ENCODE peak calls at places on chromosome 4, in four cellular contexts. One of them, this sample, is unnamed.
A peak's percentile ranks its signal among the peaks of the same experiment; 100 is the strongest.

GRCh38 chr4:155179216-155179615 is 29.2 kb upstream of the NPY2R start:
- DNase-seq in GM23338: no peak
- DNase-seq in neural progenitor cell: no peak
- DNase-seq in MM.1S: no peak
- DNase-seq in this sample: peak; percentile 83

GRCh38 chr4:124053872-124054538 is 657.4 kb downstream of the SPRY1 start:
- DNase-seq in GM23338: no peak
- DNase-seq in neural progenitor cell: no peak
- DNase-seq in MM.1S: no peak
- DNase-seq in this sample: no peak

GRCh38 chr4:56907009-56907408 is 691 bp upstream of the REST start:
- DNase-seq in GM23338: peak; percentile 48
- DNase-seq in neural progenitor cell: peak; percentile 32
- DNase-seq in MM.1S: no peak
- DNase-seq in this sample: no peak

GRCh38 chr4:8928074-8928473 is 56.4 kb upstream of the HMX1 start:
- DNase-seq in GM23338: no peak
- DNase-seq in neural progenitor cell: no peak
- DNase-seq in MM.1S: no peak
- DNase-seq in this sample: no peak

GRCh38 chr4:140346136-140346535 is 27.3 kb upstream of the SCOC start:
- DNase-seq in GM23338: peak; percentile 21
- DNase-seq in neural progenitor cell: no peak
- DNase-seq in MM.1S: no peak
- DNase-seq in this sample: no peak

GRCh38 chr4:174873931-174874330 is 44.2 kb upstream of the ADAM29 start:
- DNase-seq in GM23338: peak; percentile 71
- DNase-seq in neural progenitor cell: peak; percentile 41
- DNase-seq in MM.1S: peak; percentile 31
- DNase-seq in this sample: peak; percentile 63

GRCh38 chr4:3407171-3407771 is 34.5 kb upstream of the HGFAC start:
- DNase-seq in GM23338: no peak
- DNase-seq in neural progenitor cell: no peak
- DNase-seq in MM.1S: no peak
- DNase-seq in this sample: no peak

GRCh38 chr4:106869551-106869950 is 166.6 kb downstream of the DKK2 start:
- DNase-seq in GM23338: no peak
- DNase-seq in neural progenitor cell: no peak
- DNase-seq in MM.1S: no peak
- DNase-seq in this sample: no peak

GRCh38 chr4:118981839-118982381 is 93.3 kb downstream of the SYNPO2 start:
- DNase-seq in GM23338: peak; percentile 82
- DNase-seq in neural progenitor cell: peak; percentile 78
- DNase-seq in MM.1S: peak; percentile 62
- DNase-seq in this sample: peak; percentile 76

GRCh38 chr4:144962300-144962699 is 135.7 kb downstream of the ANAPC10 start:
- DNase-seq in GM23338: peak; percentile 20
- DNase-seq in neural progenitor cell: no peak
- DNase-seq in MM.1S: no peak
- DNase-seq in this sample: no peak

GRCh38 chr4:118270492-118270891 is 82.3 kb downstream of the PRSS12 start:
- DNase-seq in GM23338: peak; percentile 78
- DNase-seq in neural progenitor cell: peak; percentile 65
- DNase-seq in MM.1S: peak; percentile 63
- DNase-seq in this sample: peak; percentile 66

GRCh38 chr4:138869631-138870030 is 145.9 kb upstream of the NOCT start:
- DNase-seq in GM23338: no peak
- DNase-seq in neural progenitor cell: no peak
- DNase-seq in MM.1S: no peak
- DNase-seq in this sample: no peak

GRCh38 chr4:156298230-156298629 is 344.6 kb upstream of the CTSO start:
- DNase-seq in GM23338: peak; percentile 20
- DNase-seq in neural progenitor cell: peak; percentile 56
- DNase-seq in MM.1S: no peak
- DNase-seq in this sample: no peak

GRCh38 chr4:2761035-2761923 is 5.1 kb upstream of the TNIP2 start:
- DNase-seq in GM23338: peak; percentile 53
- DNase-seq in neural progenitor cell: no peak
- DNase-seq in MM.1S: no peak
- DNase-seq in this sample: peak; percentile 35

GRCh38 chr4:102612824-102613366 is 111.7 kb downstream of the NFKB1 start:
- DNase-seq in GM23338: no peak
- DNase-seq in neural progenitor cell: no peak
- DNase-seq in MM.1S: peak; percentile 81
- DNase-seq in this sample: peak; percentile 56

GRCh38 chr4:177182156-177182555 is 127.5 kb upstream of the NEIL3 start:
- DNase-seq in GM23338: no peak
- DNase-seq in neural progenitor cell: no peak
- DNase-seq in MM.1S: no peak
- DNase-seq in this sample: no peak

GRCh38 chr4:150315691-150316090 is 237.4 kb downstream of the DCLK2 start:
- DNase-seq in GM23338: no peak
- DNase-seq in neural progenitor cell: no peak
- DNase-seq in MM.1S: no peak
- DNase-seq in this sample: no peak

GRCh38 chr4:124783847-124784246 is 71.3 kb upstream of the ANKRD50 start:
- DNase-seq in GM23338: no peak
- DNase-seq in neural progenitor cell: no peak
- DNase-seq in MM.1S: no peak
- DNase-seq in this sample: no peak

GRCh38 chr4:15794432-15794831 is 16.3 kb downstream of the CD38 start:
- DNase-seq in GM23338: no peak
- DNase-seq in neural progenitor cell: no peak
- DNase-seq in MM.1S: no peak
- DNase-seq in this sample: no peak

GRCh38 chr4:54414545-54414944 is 185.5 kb downstream of the PDGFRA start:
- DNase-seq in GM23338: no peak
- DNase-seq in neural progenitor cell: no peak
- DNase-seq in MM.1S: no peak
- DNase-seq in this sample: no peak

GRCh38 chr4:110135523-110135922 is 62.9 kb downstream of the ELOVL6 start:
- DNase-seq in GM23338: no peak
- DNase-seq in neural progenitor cell: peak; percentile 6
- DNase-seq in MM.1S: no peak
- DNase-seq in this sample: no peak

GRCh38 chr4:189126040-189126439 is 814.6 kb upstream of the FRG1 start:
- DNase-seq in GM23338: no peak
- DNase-seq in neural progenitor cell: no peak
- DNase-seq in MM.1S: no peak
- DNase-seq in this sample: no peak

GRCh38 chr4:189124791-189125190 is 815.9 kb upstream of the FRG1 start:
- DNase-seq in GM23338: no peak
- DNase-seq in neural progenitor cell: no peak
- DNase-seq in MM.1S: no peak
- DNase-seq in this sample: no peak

GRCh38 chr4:189121336-189121735 is 819.3 kb upstream of the FRG1 start:
- DNase-seq in GM23338: no peak
- DNase-seq in neural progenitor cell: no peak
- DNase-seq in MM.1S: no peak
- DNase-seq in this sample: no peak

GRCh38 chr4:189128341-189128740 is 812.3 kb upstream of the FRG1 start:
- DNase-seq in GM23338: no peak
- DNase-seq in neural progenitor cell: no peak
- DNase-seq in MM.1S: no peak
- DNase-seq in this sample: no peak

GRCh38 chr4:189124149-189124758 is 816.4 kb upstream of the FRG1 start:
- DNase-seq in GM23338: peak; percentile 65
- DNase-seq in neural progenitor cell: peak; percentile 53
- DNase-seq in MM.1S: peak; percentile 55
- DNase-seq in this sample: peak; percentile 47
- TF ChIP-seq CTCF in GM23338: peak; percentile 85
- TF ChIP-seq CTCF in neural progenitor cell: peak; percentile 90
- TF ChIP-seq CTCF in MM.1S: peak; percentile 71
- TF ChIP-seq CTCF in this sample: peak; percentile 73

GRCh38 chr4:95213361-95213760 is 335.4 kb downstream of the UNC5C start:
- DNase-seq in GM23338: no peak
- DNase-seq in neural progenitor cell: no peak
- DNase-seq in MM.1S: no peak
- DNase-seq in this sample: no peak
- H3K4me2 ChIP-seq in GM23338: no peak overlapping the region
- H3K4me2 ChIP-seq in neural progenitor cell: no peak overlapping the region
- H3K4me2 ChIP-seq in MM.1S: no peak overlapping the region
- H3K4me2 ChIP-seq in this sample: no peak overlapping the region

DNA sequence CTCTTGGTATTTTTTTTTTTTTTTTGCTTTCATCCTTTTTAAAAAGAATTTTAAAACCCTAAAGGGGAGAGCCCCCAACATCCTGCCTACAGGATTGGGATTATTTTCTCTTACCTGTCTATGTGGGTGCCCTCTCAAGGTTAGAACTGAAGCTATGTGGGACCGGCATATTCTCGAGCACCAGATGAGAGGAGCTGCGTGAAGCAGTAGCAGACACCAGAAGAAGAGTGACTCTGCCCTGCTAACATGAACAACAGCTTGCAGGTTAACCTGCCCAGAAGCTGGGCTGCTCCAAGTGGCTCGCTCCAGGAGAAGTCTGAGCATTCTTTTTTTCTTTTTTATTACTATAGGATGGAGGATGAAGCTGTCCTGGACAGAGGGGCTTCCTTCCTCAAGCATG is 102.6 kb upstream of the SLC4A4 start:
- DNase-seq in GM23338: no peak
- DNase-seq in neural progenitor cell: no peak
- DNase-seq in MM.1S: no peak
- DNase-seq in this sample: no peak
- TF ChIP-seq EZH2phosphoT487 in GM23338: no peak
- TF ChIP-seq EZH2phosphoT487 in neural progenitor cell: no peak
- TF ChIP-seq EZH2phosphoT487 in MM.1S: no peak
- TF ChIP-seq EZH2phosphoT487 in this sample: no peak

DNA sequence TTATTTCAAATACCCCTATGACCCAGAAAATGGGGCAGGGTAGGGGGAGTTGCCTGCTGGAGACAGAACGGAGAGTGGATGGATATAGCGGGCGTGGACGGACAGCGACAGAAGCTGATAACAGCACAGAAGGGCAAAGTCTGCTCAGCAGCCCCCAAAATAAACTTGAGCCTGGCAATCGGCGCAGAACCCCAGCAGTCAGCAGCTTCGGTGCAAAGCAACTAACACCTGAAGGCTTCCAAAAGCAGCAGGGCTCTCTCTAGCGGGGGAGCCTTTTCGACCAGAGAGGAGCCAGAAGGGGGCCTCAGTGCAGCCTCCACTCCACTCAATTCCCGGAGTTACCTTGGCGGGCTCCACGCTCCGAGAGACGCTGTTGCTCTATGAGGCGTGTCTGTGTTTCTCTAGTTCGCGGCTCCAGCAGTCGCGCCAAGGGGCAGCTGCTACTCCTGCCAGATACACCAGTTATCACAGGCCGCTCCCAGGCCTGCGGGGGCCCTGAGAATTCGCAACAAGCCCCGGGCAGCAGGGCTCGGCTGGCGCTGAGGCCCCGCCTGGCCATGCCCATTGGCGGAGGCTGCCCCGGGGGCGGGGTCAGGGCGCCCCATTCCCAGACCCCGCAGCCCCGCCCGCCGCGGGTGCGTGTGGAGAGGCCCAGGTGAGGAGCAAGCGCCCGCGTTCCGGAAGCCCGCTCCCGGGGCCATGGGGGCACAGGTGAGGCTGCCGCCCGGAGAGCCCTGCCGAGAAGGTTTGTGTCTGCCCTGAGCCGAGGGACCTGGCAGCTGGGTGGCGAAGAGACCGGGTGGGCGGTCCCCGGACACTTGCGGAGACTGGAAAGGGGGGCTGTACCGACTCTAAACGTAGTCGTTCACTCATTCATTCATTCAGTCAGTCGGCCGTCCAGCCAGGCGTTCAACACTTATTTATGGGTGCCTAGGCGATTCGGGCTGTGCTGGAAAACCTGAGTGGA is at the start of the genes CNGA1 and NIPAL1:
- DNase-seq in GM23338: peak; percentile 96
- DNase-seq in neural progenitor cell: peak; percentile 94
- DNase-seq in MM.1S: peak; percentile 72
- DNase-seq in this sample: peak; percentile 90
- TF ChIP-seq CTCF in GM23338: peak; percentile 34
- TF ChIP-seq CTCF in neural progenitor cell: peak; percentile 51
- TF ChIP-seq CTCF in MM.1S: peak; percentile 44
- TF ChIP-seq CTCF in this sample: peak; percentile 43

DNA sequence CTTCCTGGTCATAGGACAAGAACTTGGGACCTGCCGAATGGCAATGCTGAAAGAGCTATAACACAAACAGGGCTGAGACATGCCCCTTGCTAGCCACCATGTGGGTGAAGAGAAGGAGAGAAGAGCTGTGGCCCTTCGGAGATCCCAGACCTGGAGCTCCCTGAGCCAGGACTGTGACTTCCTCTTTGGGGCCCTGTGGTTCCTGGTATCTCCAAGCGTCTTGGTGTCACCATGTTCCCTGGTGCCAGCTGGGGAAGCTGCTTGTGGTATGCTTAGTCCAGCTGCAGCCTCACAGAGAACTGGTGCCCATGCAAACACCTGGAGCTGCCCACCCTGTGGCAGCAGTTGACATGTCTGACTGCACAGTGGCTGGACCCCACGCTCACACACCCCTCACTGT is 68.5 kb downstream of the NDNF start:
- DNase-seq in GM23338: no peak
- DNase-seq in neural progenitor cell: no peak
- DNase-seq in MM.1S: no peak
- DNase-seq in this sample: no peak
- H3K4me2 ChIP-seq in GM23338: no peak overlapping the region
- H3K4me2 ChIP-seq in neural progenitor cell: no peak overlapping the region
- H3K4me2 ChIP-seq in MM.1S: no peak overlapping the region
- H3K4me2 ChIP-seq in this sample: no peak overlapping the region

DNA sequence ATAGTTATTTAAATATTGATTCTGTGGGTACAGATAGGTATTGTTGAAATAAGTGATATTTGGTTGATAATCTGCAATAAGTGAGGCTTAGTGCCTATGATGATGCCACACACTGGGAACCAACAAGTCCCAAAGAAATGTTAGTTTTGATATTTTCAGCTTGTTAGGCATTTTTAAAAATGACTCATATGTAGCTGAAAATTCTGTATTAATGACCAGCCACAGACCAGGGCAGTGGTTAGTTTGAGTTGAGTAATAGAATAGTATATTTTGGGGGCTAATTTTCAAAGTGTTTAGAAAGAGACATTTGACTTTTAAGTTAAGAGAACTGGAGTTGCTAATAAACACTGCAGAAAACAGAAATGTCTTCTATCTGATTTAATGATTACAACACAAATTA is 9.4 kb downstream of the INTU start:
- DNase-seq in GM23338: no peak
- DNase-seq in neural progenitor cell: no peak
- DNase-seq in MM.1S: no peak
- DNase-seq in this sample: no peak
- TF ChIP-seq EZH2phosphoT487 in GM23338: no peak
- TF ChIP-seq EZH2phosphoT487 in neural progenitor cell: no peak
- TF ChIP-seq EZH2phosphoT487 in MM.1S: no peak
- TF ChIP-seq EZH2phosphoT487 in this sample: no peak

GRCh38 chr4:69617083-69617694 is 22.3 kb downstream of the UGT2A2 start:
- DNase-seq in GM23338: peak; percentile 71
- DNase-seq in neural progenitor cell: peak; percentile 65
- DNase-seq in MM.1S: peak; percentile 66
- DNase-seq in this sample: peak; percentile 76
- TF ChIP-seq CTCF in GM23338: peak; percentile 79
- TF ChIP-seq CTCF in neural progenitor cell: peak; percentile 81
- TF ChIP-seq CTCF in MM.1S: peak; percentile 55
- TF ChIP-seq CTCF in this sample: peak; percentile 83